ENCODE peak calls at places on chromosomes 7 and 10, in eight cellular contexts. One of them, this sample, is unnamed.

GRCh38 chr10:122915700-122916099 is 5.3 kb downstream of the FAM24A start:
- DNase-seq in T-cell: no peak
- DNase-seq in NCI-H510A treated with DMSO at 0.1 percent for 48 hours: no peak
- DNase-seq in stimulated activated CD4-positive, alpha-beta T cell treated with anti-CD3 and anti-CD28 coated beads, Interleukin-1b, Interleukin-23, amount 100 ng/mL, for 4 hours: no peak
- DNase-seq in natural killer cell treated with Interleukin-12 subunit alpha and Interleukin-12 subunit beta and Interleukin-15 and Interleukin-18, amount 100 ng/mL, for 72 hours: no peak
- DNase-seq in EL: no peak
- DNase-seq in left lobe of liver: no peak
- DNase-seq in small intestine: no peak
- DNase-seq in this sample: no peak

GRCh38 chr7:24477807-24478655 is 95.2 kb upstream of the PALS2 start:
- DNase-seq in T-cell: no peak
- DNase-seq in NCI-H510A treated with DMSO at 0.1 percent for 48 hours: peak; percentile 86
- DNase-seq in stimulated activated CD4-positive, alpha-beta T cell treated with anti-CD3 and anti-CD28 coated beads, Interleukin-1b, Interleukin-23, amount 100 ng/mL, for 4 hours: no peak
- DNase-seq in natural killer cell treated with Interleukin-12 subunit alpha and Interleukin-12 subunit beta and Interleukin-15 and Interleukin-18, amount 100 ng/mL, for 72 hours: no peak
- DNase-seq in EL: peak; percentile 71
- DNase-seq in left lobe of liver: no peak
- DNase-seq in small intestine: no peak
- DNase-seq in this sample: peak; percentile 81

GRCh38 chr10:46217749-46218453 is 68.9 kb upstream of the ANTXRL start:
- DNase-seq in T-cell: no peak
- DNase-seq in NCI-H510A treated with DMSO at 0.1 percent for 48 hours: no peak
- DNase-seq in stimulated activated CD4-positive, alpha-beta T cell treated with anti-CD3 and anti-CD28 coated beads, Interleukin-1b, Interleukin-23, amount 100 ng/mL, for 4 hours: no peak
- DNase-seq in natural killer cell treated with Interleukin-12 subunit alpha and Interleukin-12 subunit beta and Interleukin-15 and Interleukin-18, amount 100 ng/mL, for 72 hours: no peak
- DNase-seq in EL: no peak
- DNase-seq in left lobe of liver: no peak
- DNase-seq in small intestine: no peak
- DNase-seq in this sample: no peak

GRCh38 chr7:129779602-129780256 is 168.2 kb downstream of the NRF1 start:
- DNase-seq in T-cell: no peak
- DNase-seq in NCI-H510A treated with DMSO at 0.1 percent for 48 hours: peak; percentile 80
- DNase-seq in stimulated activated CD4-positive, alpha-beta T cell treated with anti-CD3 and anti-CD28 coated beads, Interleukin-1b, Interleukin-23, amount 100 ng/mL, for 4 hours: peak; percentile 38
- DNase-seq in natural killer cell treated with Interleukin-12 subunit alpha and Interleukin-12 subunit beta and Interleukin-15 and Interleukin-18, amount 100 ng/mL, for 72 hours: no peak
- DNase-seq in EL: peak; percentile 31
- DNase-seq in left lobe of liver: no peak
- DNase-seq in small intestine: peak; percentile 51
- DNase-seq in this sample: no peak

GRCh38 chr7:25735674-25736242 is 416.2 kb upstream of the NFE2L3 start:
- DNase-seq in T-cell: no peak
- DNase-seq in NCI-H510A treated with DMSO at 0.1 percent for 48 hours: no peak
- DNase-seq in stimulated activated CD4-positive, alpha-beta T cell treated with anti-CD3 and anti-CD28 coated beads, Interleukin-1b, Interleukin-23, amount 100 ng/mL, for 4 hours: no peak
- DNase-seq in natural killer cell treated with Interleukin-12 subunit alpha and Interleukin-12 subunit beta and Interleukin-15 and Interleukin-18, amount 100 ng/mL, for 72 hours: no peak
- DNase-seq in EL: no peak
- DNase-seq in left lobe of liver: no peak
- DNase-seq in small intestine: no peak
- DNase-seq in this sample: no peak

GRCh38 chr10:9243861-9244515 is 1189.5 kb downstream of the GATA3 start:
- DNase-seq in T-cell: no peak
- DNase-seq in NCI-H510A treated with DMSO at 0.1 percent for 48 hours: no peak
- DNase-seq in stimulated activated CD4-positive, alpha-beta T cell treated with anti-CD3 and anti-CD28 coated beads, Interleukin-1b, Interleukin-23, amount 100 ng/mL, for 4 hours: no peak
- DNase-seq in natural killer cell treated with Interleukin-12 subunit alpha and Interleukin-12 subunit beta and Interleukin-15 and Interleukin-18, amount 100 ng/mL, for 72 hours: no peak
- DNase-seq in EL: no peak
- DNase-seq in left lobe of liver: no peak
- DNase-seq in small intestine: no peak
- DNase-seq in this sample: no peak

GRCh38 chr10:14779053-14779649 is 4.5 kb upstream of the FAM107B start:
- DNase-seq in T-cell: no peak
- DNase-seq in NCI-H510A treated with DMSO at 0.1 percent for 48 hours: no peak
- DNase-seq in stimulated activated CD4-positive, alpha-beta T cell treated with anti-CD3 and anti-CD28 coated beads, Interleukin-1b, Interleukin-23, amount 100 ng/mL, for 4 hours: no peak
- DNase-seq in natural killer cell treated with Interleukin-12 subunit alpha and Interleukin-12 subunit beta and Interleukin-15 and Interleukin-18, amount 100 ng/mL, for 72 hours: no peak
- DNase-seq in EL: peak; percentile 86
- DNase-seq in left lobe of liver: no peak
- DNase-seq in small intestine: peak; percentile 29
- DNase-seq in this sample: peak; percentile 93

GRCh38 chr10:507908-508444 is 181.5 kb downstream of the DIP2C start:
- DNase-seq in T-cell: no peak
- DNase-seq in NCI-H510A treated with DMSO at 0.1 percent for 48 hours: no peak
- DNase-seq in stimulated activated CD4-positive, alpha-beta T cell treated with anti-CD3 and anti-CD28 coated beads, Interleukin-1b, Interleukin-23, amount 100 ng/mL, for 4 hours: no peak
- DNase-seq in natural killer cell treated with Interleukin-12 subunit alpha and Interleukin-12 subunit beta and Interleukin-15 and Interleukin-18, amount 100 ng/mL, for 72 hours: no peak
- DNase-seq in EL: no peak
- DNase-seq in left lobe of liver: no peak
- DNase-seq in small intestine: no peak
- DNase-seq in this sample: no peak

GRCh38 chr7:75946207-75946855 is 31.4 kb downstream of the POR start:
- DNase-seq in T-cell: no peak
- DNase-seq in NCI-H510A treated with DMSO at 0.1 percent for 48 hours: no peak
- DNase-seq in stimulated activated CD4-positive, alpha-beta T cell treated with anti-CD3 and anti-CD28 coated beads, Interleukin-1b, Interleukin-23, amount 100 ng/mL, for 4 hours: no peak
- DNase-seq in natural killer cell treated with Interleukin-12 subunit alpha and Interleukin-12 subunit beta and Interleukin-15 and Interleukin-18, amount 100 ng/mL, for 72 hours: no peak
- DNase-seq in EL: no peak
- DNase-seq in left lobe of liver: no peak
- DNase-seq in small intestine: no peak
- DNase-seq in this sample: no peak

GRCh38 chr7:37916017-37916672 is 472 bp downstream of the SFRP4 start:
- DNase-seq in T-cell: no peak
- DNase-seq in NCI-H510A treated with DMSO at 0.1 percent for 48 hours: peak; percentile 20
- DNase-seq in stimulated activated CD4-positive, alpha-beta T cell treated with anti-CD3 and anti-CD28 coated beads, Interleukin-1b, Interleukin-23, amount 100 ng/mL, for 4 hours: no peak
- DNase-seq in natural killer cell treated with Interleukin-12 subunit alpha and Interleukin-12 subunit beta and Interleukin-15 and Interleukin-18, amount 100 ng/mL, for 72 hours: no peak
- DNase-seq in EL: no peak
- DNase-seq in left lobe of liver: no peak
- DNase-seq in small intestine: peak; percentile 17
- DNase-seq in this sample: no peak

GRCh38 chr10:75718996-75719395 is 287.6 kb downstream of the LRMDA start:
- DNase-seq in T-cell: no peak
- DNase-seq in NCI-H510A treated with DMSO at 0.1 percent for 48 hours: peak; percentile 76
- DNase-seq in stimulated activated CD4-positive, alpha-beta T cell treated with anti-CD3 and anti-CD28 coated beads, Interleukin-1b, Interleukin-23, amount 100 ng/mL, for 4 hours: no peak
- DNase-seq in natural killer cell treated with Interleukin-12 subunit alpha and Interleukin-12 subunit beta and Interleukin-15 and Interleukin-18, amount 100 ng/mL, for 72 hours: no peak
- DNase-seq in EL: no peak
- DNase-seq in left lobe of liver: no peak
- DNase-seq in small intestine: no peak
- DNase-seq in this sample: no peak

GRCh38 chr7:22610871-22611757 is 111.1 kb upstream of the STEAP1B start:
- DNase-seq in T-cell: no peak
- DNase-seq in NCI-H510A treated with DMSO at 0.1 percent for 48 hours: no peak
- DNase-seq in stimulated activated CD4-positive, alpha-beta T cell treated with anti-CD3 and anti-CD28 coated beads, Interleukin-1b, Interleukin-23, amount 100 ng/mL, for 4 hours: no peak
- DNase-seq in natural killer cell treated with Interleukin-12 subunit alpha and Interleukin-12 subunit beta and Interleukin-15 and Interleukin-18, amount 100 ng/mL, for 72 hours: no peak
- DNase-seq in EL: peak; percentile 64
- DNase-seq in left lobe of liver: no peak
- DNase-seq in small intestine: no peak
- DNase-seq in this sample: peak; percentile 81

GRCh38 chr7:115008465-115009114 is 86.7 kb downstream of the MDFIC start:
- DNase-seq in T-cell: no peak
- DNase-seq in NCI-H510A treated with DMSO at 0.1 percent for 48 hours: no peak
- DNase-seq in stimulated activated CD4-positive, alpha-beta T cell treated with anti-CD3 and anti-CD28 coated beads, Interleukin-1b, Interleukin-23, amount 100 ng/mL, for 4 hours: no peak
- DNase-seq in natural killer cell treated with Interleukin-12 subunit alpha and Interleukin-12 subunit beta and Interleukin-15 and Interleukin-18, amount 100 ng/mL, for 72 hours: no peak
- DNase-seq in EL: no peak
- DNase-seq in left lobe of liver: no peak
- DNase-seq in small intestine: no peak
- DNase-seq in this sample: no peak

GRCh38 chr7:70193514-70193913 is 595.2 kb downstream of the AUTS2 start:
- DNase-seq in T-cell: no peak
- DNase-seq in NCI-H510A treated with DMSO at 0.1 percent for 48 hours: no peak
- DNase-seq in stimulated activated CD4-positive, alpha-beta T cell treated with anti-CD3 and anti-CD28 coated beads, Interleukin-1b, Interleukin-23, amount 100 ng/mL, for 4 hours: no peak
- DNase-seq in natural killer cell treated with Interleukin-12 subunit alpha and Interleukin-12 subunit beta and Interleukin-15 and Interleukin-18, amount 100 ng/mL, for 72 hours: no peak
- DNase-seq in EL: no peak
- DNase-seq in left lobe of liver: no peak
- DNase-seq in small intestine: peak; percentile 49
- DNase-seq in this sample: peak; percentile 1

GRCh38 chr7:24049296-24049695 is 234.7 kb upstream of the NPY start:
- DNase-seq in T-cell: no peak
- DNase-seq in NCI-H510A treated with DMSO at 0.1 percent for 48 hours: no peak
- DNase-seq in stimulated activated CD4-positive, alpha-beta T cell treated with anti-CD3 and anti-CD28 coated beads, Interleukin-1b, Interleukin-23, amount 100 ng/mL, for 4 hours: no peak
- DNase-seq in natural killer cell treated with Interleukin-12 subunit alpha and Interleukin-12 subunit beta and Interleukin-15 and Interleukin-18, amount 100 ng/mL, for 72 hours: no peak
- DNase-seq in EL: no peak
- DNase-seq in left lobe of liver: no peak
- DNase-seq in small intestine: no peak
- DNase-seq in this sample: no peak

GRCh38 chr10:132643709-132644543 is 106.3 kb downstream of the INPP5A start:
- DNase-seq in T-cell: no peak
- DNase-seq in NCI-H510A treated with DMSO at 0.1 percent for 48 hours: no peak
- DNase-seq in stimulated activated CD4-positive, alpha-beta T cell treated with anti-CD3 and anti-CD28 coated beads, Interleukin-1b, Interleukin-23, amount 100 ng/mL, for 4 hours: no peak
- DNase-seq in natural killer cell treated with Interleukin-12 subunit alpha and Interleukin-12 subunit beta and Interleukin-15 and Interleukin-18, amount 100 ng/mL, for 72 hours: no peak
- DNase-seq in EL: no peak
- DNase-seq in left lobe of liver: peak; percentile 41
- DNase-seq in small intestine: no peak
- DNase-seq in this sample: no peak

GRCh38 chr10:123582084-123582989 is 83.8 kb upstream of the GPR26 start:
- DNase-seq in T-cell: peak; percentile 46
- DNase-seq in NCI-H510A treated with DMSO at 0.1 percent for 48 hours: peak; percentile 76
- DNase-seq in stimulated activated CD4-positive, alpha-beta T cell treated with anti-CD3 and anti-CD28 coated beads, Interleukin-1b, Interleukin-23, amount 100 ng/mL, for 4 hours: peak; percentile 58
- DNase-seq in natural killer cell treated with Interleukin-12 subunit alpha and Interleukin-12 subunit beta and Interleukin-15 and Interleukin-18, amount 100 ng/mL, for 72 hours: peak; percentile 73
- DNase-seq in EL: peak; percentile 56
- DNase-seq in left lobe of liver: peak; percentile 70
- DNase-seq in small intestine: peak; percentile 72
- DNase-seq in this sample: peak; percentile 71

GRCh38 chr10:89553064-89553734 is 17.8 kb upstream of the SLC16A12 start:
- DNase-seq in T-cell: no peak
- DNase-seq in NCI-H510A treated with DMSO at 0.1 percent for 48 hours: no peak
- DNase-seq in stimulated activated CD4-positive, alpha-beta T cell treated with anti-CD3 and anti-CD28 coated beads, Interleukin-1b, Interleukin-23, amount 100 ng/mL, for 4 hours: no peak
- DNase-seq in natural killer cell treated with Interleukin-12 subunit alpha and Interleukin-12 subunit beta and Interleukin-15 and Interleukin-18, amount 100 ng/mL, for 72 hours: no peak
- DNase-seq in EL: peak; percentile 95
- DNase-seq in left lobe of liver: no peak
- DNase-seq in small intestine: peak; percentile 32
- DNase-seq in this sample: peak; percentile 97

GRCh38 chr7:47758546-47758945 is 176.6 kb upstream of the TNS3 start:
- DNase-seq in T-cell: no peak
- DNase-seq in NCI-H510A treated with DMSO at 0.1 percent for 48 hours: no peak
- DNase-seq in stimulated activated CD4-positive, alpha-beta T cell treated with anti-CD3 and anti-CD28 coated beads, Interleukin-1b, Interleukin-23, amount 100 ng/mL, for 4 hours: no peak
- DNase-seq in natural killer cell treated with Interleukin-12 subunit alpha and Interleukin-12 subunit beta and Interleukin-15 and Interleukin-18, amount 100 ng/mL, for 72 hours: no peak
- DNase-seq in EL: peak; percentile 44
- DNase-seq in left lobe of liver: no peak
- DNase-seq in small intestine: no peak
- DNase-seq in this sample: peak; percentile 76

GRCh38 chr10:46787321-46787615 is 124.0 kb upstream of the PTPN20 start:
- DNase-seq in T-cell: no peak
- DNase-seq in NCI-H510A treated with DMSO at 0.1 percent for 48 hours: no peak
- DNase-seq in stimulated activated CD4-positive, alpha-beta T cell treated with anti-CD3 and anti-CD28 coated beads, Interleukin-1b, Interleukin-23, amount 100 ng/mL, for 4 hours: no peak
- DNase-seq in natural killer cell treated with Interleukin-12 subunit alpha and Interleukin-12 subunit beta and Interleukin-15 and Interleukin-18, amount 100 ng/mL, for 72 hours: no peak
- DNase-seq in EL: peak; percentile 60
- DNase-seq in left lobe of liver: peak; percentile 58
- DNase-seq in small intestine: peak; percentile 70
- DNase-seq in this sample: peak; percentile 76

GRCh38 chr10:88259381-88259780 is 323.7 kb downstream of the RNLS start:
- DNase-seq in T-cell: no peak
- DNase-seq in NCI-H510A treated with DMSO at 0.1 percent for 48 hours: no peak
- DNase-seq in stimulated activated CD4-positive, alpha-beta T cell treated with anti-CD3 and anti-CD28 coated beads, Interleukin-1b, Interleukin-23, amount 100 ng/mL, for 4 hours: no peak
- DNase-seq in natural killer cell treated with Interleukin-12 subunit alpha and Interleukin-12 subunit beta and Interleukin-15 and Interleukin-18, amount 100 ng/mL, for 72 hours: no peak
- DNase-seq in EL: no peak
- DNase-seq in left lobe of liver: no peak
- DNase-seq in small intestine: no peak
- DNase-seq in this sample: no peak

GRCh38 chr7:151762501-151763245 is 114.2 kb downstream of the PRKAG2 start:
- DNase-seq in T-cell: no peak
- DNase-seq in NCI-H510A treated with DMSO at 0.1 percent for 48 hours: no peak
- DNase-seq in stimulated activated CD4-positive, alpha-beta T cell treated with anti-CD3 and anti-CD28 coated beads, Interleukin-1b, Interleukin-23, amount 100 ng/mL, for 4 hours: no peak
- DNase-seq in natural killer cell treated with Interleukin-12 subunit alpha and Interleukin-12 subunit beta and Interleukin-15 and Interleukin-18, amount 100 ng/mL, for 72 hours: no peak
- DNase-seq in EL: no peak
- DNase-seq in left lobe of liver: no peak
- DNase-seq in small intestine: no peak
- DNase-seq in this sample: no peak

GRCh38 chr7:20778063-20778721 is 8.5 kb downstream of the SP8 start:
- DNase-seq in T-cell: no peak
- DNase-seq in NCI-H510A treated with DMSO at 0.1 percent for 48 hours: peak; percentile 48
- DNase-seq in stimulated activated CD4-positive, alpha-beta T cell treated with anti-CD3 and anti-CD28 coated beads, Interleukin-1b, Interleukin-23, amount 100 ng/mL, for 4 hours: no peak
- DNase-seq in natural killer cell treated with Interleukin-12 subunit alpha and Interleukin-12 subunit beta and Interleukin-15 and Interleukin-18, amount 100 ng/mL, for 72 hours: no peak
- DNase-seq in EL: no peak
- DNase-seq in left lobe of liver: peak; percentile 52
- DNase-seq in small intestine: peak; percentile 8
- DNase-seq in this sample: no peak

This sample was measured in EH.